ENCODE peak calls at places on chromosomes 3 and 15, in four cellular contexts. W, F, V and H are unnamed samples.

GRCh38 chr3:47513125-47513929 is at the start of gene ELP6:
- DNase-seq in W (peak; percentile 97), F (peak; percentile 97), V (peak; percentile 83), H (peak; percentile 86)

GRCh38 chr3:113516115-113516505 is 1.2 kb upstream of the SPICE1 start:
- DNase-seq in W (no peak), F (no peak), V (no peak), H (no peak)

GRCh38 chr15:50476143-50476542 is 51.9 kb downstream of the USP8 start:
- DNase-seq in W (no peak), F (no peak), V (no peak), H (no peak)

GRCh38 chr3:127803619-127804018 is 18.7 kb downstream of the MGLL start:
- DNase-seq in W (no peak), F (no peak), V (peak; percentile 79), H (no peak)

GRCh38 chr3:137202941-137203340 is 245.2 kb downstream of the IL20RB start:
- DNase-seq in W (no peak), F (no peak), V (no peak), H (no peak)

GRCh38 chr15:34011476-34011875 is 27.5 kb downstream of the AVEN start:
- DNase-seq in W (no peak), F (no peak), V (no peak), H (no peak)

GRCh38 chr3:171134170-171134569 is 107.7 kb upstream of the SLC2A2 start:
- DNase-seq in W (no peak), F (no peak), V (no peak), H (no peak)

GRCh38 chr15:74045184-74045583 is 37.2 kb downstream of the GOLGA6A start:
- DNase-seq in W (no peak), F (no peak), V (no peak), H (no peak)

GRCh38 chr3:87694678-87695077 is 364.1 kb downstream of the CGGBP1 start:
- DNase-seq in W (no peak), F (no peak), V (no peak), H (no peak)

GRCh38 chr3:32401541-32402052 is 9.9 kb downstream of the CMTM7 start:
- DNase-seq in W (peak; percentile 73), F (peak; percentile 74), V (no peak), H (peak; percentile 60)

GRCh38 chr3:125202197-125202596 is 10.4 kb downstream of the SLC12A8 start:
- DNase-seq in W (no peak), F (no peak), V (no peak), H (no peak)

GRCh38 chr3:188491276-188491687 is 337.3 kb downstream of the LPP start:
- DNase-seq in W (no peak), F (no peak), V (no peak), H (no peak)

GRCh38 chr3:167733961-167734497 is 663 bp downstream of the PDCD10 start:
- DNase-seq in W (no peak), F (no peak), V (no peak), H (no peak)

GRCh38 chr15:90002428-90002844 is 1.3 kb downstream of the ZNF710 start:
- DNase-seq in W (peak; percentile 42), F (no peak), V (no peak), H (no peak)

GRCh38 chr3:64187065-64187959 is 38.0 kb downstream of the PRICKLE2 start:
- DNase-seq in W (peak; percentile 83), F (peak; percentile 40), V (peak; percentile 84), H (peak; percentile 95)

GRCh38 chr3:122893754-122894668 is 99.1 kb downstream of the SLC49A4 start:
- DNase-seq in W (no peak), F (no peak), V (no peak), H (no peak)

GRCh38 chr3:69288161-69288895 is 97.6 kb downstream of the FRMD4B start:
- DNase-seq in W (no peak), F (no peak), V (no peak), H (no peak)

GRCh38 chr15:20356444-20357138 is 185.0 kb downstream of the GOLGA6L6 start:
- DNase-seq in W (peak; percentile 37), F (peak; percentile 63), V (no peak), H (no peak)

GRCh38 chr15:100464895-100465294 is 63.9 kb downstream of the CERS3 start:
- DNase-seq in W (no peak), F (no peak), V (no peak), H (no peak)

GRCh38 chr3:99808163-99808794 is 9.4 kb upstream of the CMSS1 start:
- DNase-seq in W (no peak), F (peak; percentile 56), V (peak; percentile 60), H (peak; percentile 74)

GRCh38 chr3:179882322-179882721 is 154.4 kb downstream of the PEX5L start:
- DNase-seq in W (no peak), F (no peak), V (no peak), H (no peak)

GRCh38 chr3:169173231-169173630 is 490.3 kb downstream of the MECOM start:
- DNase-seq in W (no peak), F (no peak), V (no peak), H (no peak)

GRCh38 chr15:52514482-52514881 is 14.2 kb downstream of the MYO5A start:
- DNase-seq in W (no peak), F (no peak), V (no peak), H (no peak)

GRCh38 chr3:139538733-139539132 is 809 bp downstream of the RBP1 start:
- DNase-seq in W (peak; percentile 63), F (no peak), V (no peak), H (no peak)

GRCh38 chr15:100859970-100860828 is 19.4 kb upstream of the ALDH1A3 start:
- DNase-seq in W (no peak), F (no peak), V (no peak), H (no peak)

GRCh38 chr3:47444103-47444502 is 31.6 kb downstream of the SCAP start:
- DNase-seq in W (no peak), F (no peak), V (no peak), H (no peak)

GRCh38 chr3:121962443-121962842 is 59.6 kb downstream of the ILDR1 start:
- DNase-seq in W (no peak), F (no peak), V (no peak), H (no peak)

GRCh38 chr15:53976844-53977392 is 1.3 kb upstream of the UNC13C start:
- DNase-seq in W (no peak), F (no peak), V (no peak), H (no peak)

GRCh38 chr15:43955140-43955539 is 128.3 kb downstream of the WDR76 start:
- DNase-seq in W (no peak), F (no peak), V (no peak), H (no peak)

GRCh38 chr3:19264424-19264823 is 116.1 kb downstream of the KCNH8 start:
- DNase-seq in W (no peak), F (no peak), V (no peak), H (no peak)

GRCh38 chr3:113186566-113186965 is 24.8 kb upstream of the BOC start:
- DNase-seq in W (no peak), F (no peak), V (no peak), H (no peak)

GRCh38 chr3:53192608-53193007 is 31.6 kb downstream of the PRKCD start:
- DNase-seq in W (no peak), F (no peak), V (no peak), H (no peak)

GRCh38 chr3:28476764-28477163 is 128.1 kb upstream of the AZI2 start:
- DNase-seq in W (no peak), F (no peak), V (no peak), H (no peak)

DNA sequence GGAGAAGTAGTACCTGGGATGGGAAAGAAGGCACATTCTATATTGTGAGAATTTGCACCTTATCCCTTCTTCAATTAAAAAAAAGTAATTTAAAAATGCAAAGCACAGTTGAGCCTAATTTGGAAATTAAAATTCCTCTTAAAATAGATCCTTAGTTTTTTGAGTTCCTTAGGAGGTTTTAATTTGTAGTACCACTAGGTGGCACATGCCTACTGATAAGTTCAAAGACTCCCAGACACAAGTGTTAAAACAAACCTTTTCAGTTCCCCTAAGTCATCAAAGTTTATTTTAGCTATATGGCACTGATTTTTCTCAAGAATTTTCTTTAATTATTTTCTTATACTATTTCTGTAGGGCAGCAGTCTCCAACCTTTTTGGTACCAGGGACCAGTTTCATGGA is 127.6 kb upstream of the AZI2 start:
- DNase-seq in W (no peak), F (no peak), V (peak; percentile 38), H (peak; percentile 52)
- H3K4me3 ChIP-seq in W (no peak overlapping the region), F (no peak overlapping the region), V (no peak overlapping the region), H (no peak overlapping the region)

GRCh38 chr3:120420855-120421570 is 29.8 kb downstream of the FSTL1 start:
- DNase-seq in W (no peak), F (no peak), V (no peak), H (peak; percentile 66)
- TF ChIP-seq CTCF in W (peak; percentile 40), F (peak; percentile 7), V (peak; percentile 30), H (peak; percentile 44)

GRCh38 chr3:157065201-157065600 is 94.7 kb downstream of the CCNL1 start:
- DNase-seq in W (no peak), F (no peak), V (no peak), H (no peak)
- H3K4me3 ChIP-seq in W (no peak overlapping the region), F (no peak overlapping the region), V (no peak overlapping the region), H (no peak overlapping the region)

GRCh38 chr15:69343133-69343532 is 44.4 kb downstream of the PAQR5 start:
- DNase-seq in W (no peak), F (no peak), V (no peak), H (no peak)

GRCh38 chr15:69342460-69343076 is 43.9 kb downstream of the PAQR5 start:
- DNase-seq in W (no peak), F (no peak), V (no peak), H (no peak)

GRCh38 chr15:69341356-69341755 is 42.6 kb downstream of the PAQR5 start:
- DNase-seq in W (no peak), F (no peak), V (no peak), H (no peak)

GRCh38 chr15:69346112-69346511 is 47.4 kb downstream of the PAQR5 start:
- DNase-seq in W (no peak), F (no peak), V (no peak), H (no peak)

DNA sequence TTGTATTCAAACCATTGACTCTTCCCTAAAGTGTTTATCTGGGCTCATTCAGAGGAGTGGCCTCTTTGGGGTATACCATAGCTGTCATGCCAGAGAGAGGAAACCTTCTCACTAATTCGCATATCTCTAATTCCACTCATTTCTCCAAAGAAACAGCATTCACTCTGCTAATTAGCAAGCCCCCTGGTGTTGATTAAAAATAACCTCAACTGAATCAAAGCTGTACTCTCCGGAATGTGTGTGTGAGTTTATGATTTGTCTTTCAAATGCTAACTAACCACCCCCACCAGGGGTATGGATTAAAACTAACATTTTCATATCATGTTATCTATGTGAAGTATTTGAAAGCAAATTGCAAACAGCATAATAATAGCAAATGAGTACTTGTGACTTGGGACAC is 45.5 kb downstream of the PAQR5 start:
- DNase-seq in W (no peak), F (no peak), V (no peak), H (no peak)
- TF ChIP-seq CTCF in W (no peak), F (no peak), V (no peak), H (no peak)

DNA sequence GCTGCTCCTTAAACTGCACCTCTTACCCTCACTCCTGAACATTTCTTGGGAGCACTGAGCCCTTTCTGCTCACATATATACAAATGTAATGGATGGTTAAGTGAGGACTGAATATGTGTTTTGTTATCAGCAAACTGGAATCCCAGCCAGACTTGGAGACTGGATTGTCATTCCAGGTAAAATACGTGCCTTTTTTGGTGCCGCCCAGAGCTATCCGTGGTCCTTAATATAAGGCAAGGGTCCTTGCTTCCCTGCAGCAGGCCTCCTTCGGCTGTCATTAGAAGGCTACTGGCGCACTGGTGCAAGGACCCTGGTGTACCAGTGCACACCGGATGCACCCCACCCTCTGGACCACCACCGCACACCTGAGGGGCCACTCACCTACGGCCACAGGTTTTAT is 1.1 kb upstream of the GABRB3 start:
- DNase-seq in W (no peak), F (no peak), V (no peak), H (no peak)
- H3K4me3 ChIP-seq in W (no peak overlapping the region), F (peak overlapping the region; percentile 50), V (no peak overlapping the region), H (no peak overlapping the region)